ENCODE peak calls at places on chromosomes 16 and 17, in five cellular contexts. One of them, this sample, is unnamed.

GRCh38 chr16:66054095-66054494 is 312.4 kb upstream of the CDH5 start:
- DNase-seq in upper lobe of right lung: no peak
- DNase-seq in psoas muscle: no peak
- DNase-seq in Peyer's patch: no peak
- DNase-seq in tibial artery: no peak
- DNase-seq in this sample: no peak

GRCh38 chr17:78137392-78138203 is 7.0 kb downstream of the TMC8 start:
- DNase-seq in upper lobe of right lung: no peak
- DNase-seq in psoas muscle: no peak
- DNase-seq in tibial artery: no peak
- DNase-seq in Peyer's patch: no peak
- DNase-seq in this sample: peak; percentile 66

GRCh38 chr17:73901661-73902415 is 257.6 kb upstream of the SDK2 start:
- DNase-seq in psoas muscle: peak; percentile 58
- DNase-seq in tibial artery: no peak
- DNase-seq in upper lobe of right lung: peak; percentile 82
- DNase-seq in Peyer's patch: peak; percentile 74
- DNase-seq in this sample: no peak

GRCh38 chr17:57899822-57900221 is 50.0 kb upstream of the MRPS23 start:
- DNase-seq in tibial artery: no peak
- DNase-seq in upper lobe of right lung: peak; percentile 81
- DNase-seq in Peyer's patch: peak; percentile 76
- DNase-seq in psoas muscle: peak; percentile 72
- DNase-seq in this sample: no peak

GRCh38 chr16:86676216-86676800 is 98.0 kb downstream of the FOXL1 start:
- DNase-seq in upper lobe of right lung: no peak
- DNase-seq in psoas muscle: no peak
- DNase-seq in Peyer's patch: no peak
- DNase-seq in tibial artery: no peak
- DNase-seq in this sample: no peak

GRCh38 chr16:59729613-59730012 is 995.5 kb upstream of the GOT2 start:
- DNase-seq in tibial artery: no peak
- DNase-seq in Peyer's patch: no peak
- DNase-seq in psoas muscle: no peak
- DNase-seq in upper lobe of right lung: no peak
- DNase-seq in this sample: no peak

GRCh38 chr17:38994026-38994425 is 26.8 kb upstream of the FBXO47 start:
- DNase-seq in upper lobe of right lung: no peak
- DNase-seq in psoas muscle: no peak
- DNase-seq in tibial artery: no peak
- DNase-seq in Peyer's patch: no peak
- DNase-seq in this sample: no peak

GRCh38 chr16:86751081-86752030 is 173.0 kb downstream of the FOXL1 start:
- DNase-seq in upper lobe of right lung: no peak
- DNase-seq in tibial artery: peak; percentile 78
- DNase-seq in psoas muscle: no peak
- DNase-seq in Peyer's patch: peak; percentile 37
- DNase-seq in this sample: no peak

GRCh38 chr17:77723909-77724875 is 234.3 kb upstream of the TNRC6C start:
- DNase-seq in upper lobe of right lung: no peak
- DNase-seq in psoas muscle: no peak
- DNase-seq in tibial artery: no peak
- DNase-seq in Peyer's patch: no peak
- DNase-seq in this sample: no peak

GRCh38 chr16:84110527-84110926 is 6.2 kb downstream of the MBTPS1 start:
- DNase-seq in psoas muscle: no peak
- DNase-seq in Peyer's patch: no peak
- DNase-seq in tibial artery: no peak
- DNase-seq in upper lobe of right lung: no peak
- DNase-seq in this sample: no peak

GRCh38 chr17:32958418-32958817 is 30.5 kb downstream of the TMEM98 start:
- DNase-seq in upper lobe of right lung: no peak
- DNase-seq in psoas muscle: no peak
- DNase-seq in Peyer's patch: no peak
- DNase-seq in tibial artery: no peak
- DNase-seq in this sample: no peak

GRCh38 chr17:62891659-62892058 is 74.4 kb upstream of the TANC2 start:
- DNase-seq in psoas muscle: no peak
- DNase-seq in tibial artery: no peak
- DNase-seq in upper lobe of right lung: no peak
- DNase-seq in Peyer's patch: no peak
- DNase-seq in this sample: no peak

GRCh38 chr16:87736003-87736382 is 29.8 kb downstream of the KLHDC4 start:
- DNase-seq in upper lobe of right lung: no peak
- DNase-seq in tibial artery: no peak
- DNase-seq in Peyer's patch: no peak
- DNase-seq in psoas muscle: no peak
- DNase-seq in this sample: no peak

GRCh38 chr17:53032861-53033271 is 789.9 kb upstream of the KIF2B start:
- DNase-seq in psoas muscle: no peak
- DNase-seq in upper lobe of right lung: no peak
- DNase-seq in tibial artery: no peak
- DNase-seq in Peyer's patch: no peak
- DNase-seq in this sample: no peak

DNA sequence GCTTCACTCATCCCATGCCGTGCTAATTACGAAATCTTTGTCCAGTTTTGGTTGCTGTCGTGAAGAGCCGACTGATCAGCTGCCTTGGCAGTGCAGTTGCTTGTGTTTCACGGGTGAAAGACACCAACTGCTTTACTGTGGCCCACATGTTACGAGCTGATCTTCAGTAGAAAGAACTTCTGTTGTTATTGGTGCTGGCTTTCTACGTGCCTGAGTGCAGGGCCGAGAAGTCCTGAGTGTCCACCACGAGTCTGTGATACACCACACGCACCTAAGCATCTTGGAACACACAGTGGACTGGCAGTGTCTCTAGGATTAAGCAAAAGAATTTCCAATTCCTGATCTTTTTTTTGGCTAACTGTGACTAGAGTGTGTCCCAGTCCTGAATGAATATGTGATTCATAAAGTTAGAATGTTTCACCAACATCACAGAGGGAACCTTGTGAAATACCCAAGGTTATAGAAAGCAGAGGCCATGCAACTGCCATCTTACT is 70.4 kb upstream of the CLEC18A start:
- DNase-seq in upper lobe of right lung: no peak
- DNase-seq in tibial artery: no peak
- DNase-seq in psoas muscle: no peak
- DNase-seq in Peyer's patch: no peak
- DNase-seq in this sample: no peak
- H3K4me3 ChIP-seq in upper lobe of right lung: no peak overlapping the region
- H3K4me3 ChIP-seq in tibial artery: no peak overlapping the region
- H3K4me3 ChIP-seq in psoas muscle: no peak overlapping the region
- H3K4me3 ChIP-seq in Peyer's patch: no peak overlapping the region
- H3K4me3 ChIP-seq in this sample: no peak overlapping the region

DNA sequence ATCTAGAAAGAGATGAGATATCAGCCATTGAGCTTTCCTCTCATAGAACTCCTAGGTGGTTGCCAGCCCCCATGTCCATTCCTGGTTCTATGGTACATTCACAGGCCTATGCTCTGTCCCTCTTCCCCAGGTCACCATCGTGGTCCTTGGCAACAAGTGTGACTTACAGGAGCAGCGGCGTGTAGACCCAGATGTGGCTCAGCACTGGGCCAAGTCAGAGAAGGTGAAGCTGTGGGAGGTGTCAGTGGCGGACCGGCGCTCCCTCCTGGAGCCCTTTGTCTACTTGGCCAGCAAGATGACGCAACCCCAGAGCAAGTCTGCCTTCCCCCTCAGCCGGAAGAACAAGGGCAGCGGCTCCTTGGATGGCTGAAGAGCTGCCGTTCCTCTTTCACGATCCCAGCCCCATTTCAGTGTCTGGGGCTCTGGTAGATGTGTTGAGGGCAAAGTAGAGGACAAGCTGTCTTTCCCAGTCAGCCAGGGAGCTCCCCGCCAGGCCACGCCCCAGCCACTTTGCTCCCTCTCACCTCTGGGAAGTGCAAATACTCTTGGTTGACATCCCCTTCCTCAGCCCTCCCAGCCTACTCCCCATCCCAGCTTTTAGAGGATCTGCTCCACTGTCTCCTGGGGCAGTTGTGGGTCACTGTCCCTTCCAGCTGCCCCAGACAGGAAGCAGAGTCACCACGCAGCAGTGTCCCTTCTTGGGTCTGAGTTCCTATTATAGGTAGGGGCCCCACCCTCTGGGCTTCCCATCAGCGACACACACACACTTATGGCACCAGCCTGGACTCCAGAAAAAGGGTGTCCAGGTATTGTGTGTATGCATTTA is 3.8 kb downstream of the NKIRAS2 start:
- DNase-seq in psoas muscle: no peak
- DNase-seq in upper lobe of right lung: peak; percentile 85
- DNase-seq in Peyer's patch: no peak
- DNase-seq in tibial artery: peak; percentile 72
- DNase-seq in this sample: no peak
- H3K27ac ChIP-seq in psoas muscle: peak overlapping the region; percentile 65
- H3K27ac ChIP-seq in upper lobe of right lung: peak overlapping the region; percentile 68
- H3K27ac ChIP-seq in Peyer's patch: peak overlapping the region; percentile 58
- H3K27ac ChIP-seq in tibial artery: no peak overlapping the region
- H3K27ac ChIP-seq in this sample: no peak overlapping the region

DNA sequence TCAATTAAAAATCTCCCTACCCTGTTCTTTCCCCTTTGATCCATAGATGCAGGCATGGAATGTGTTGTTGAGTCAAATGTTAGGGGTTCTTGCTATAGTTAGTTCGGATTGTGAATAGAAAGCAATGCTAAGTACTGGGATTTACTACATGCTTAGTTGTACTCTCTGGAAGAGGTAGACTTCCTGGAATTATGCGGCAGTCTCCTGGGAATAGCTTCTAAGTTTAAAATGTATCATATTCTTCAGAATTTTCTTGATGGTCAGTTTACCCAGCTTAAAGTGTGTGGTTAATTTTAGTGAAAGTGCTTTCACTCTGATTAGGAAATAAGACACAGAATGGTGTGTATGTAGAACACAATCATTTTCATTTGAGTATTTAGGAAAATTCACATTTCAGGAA is 3.5 kb downstream of the CLTC start:
- DNase-seq in upper lobe of right lung: no peak
- DNase-seq in tibial artery: no peak
- DNase-seq in psoas muscle: no peak
- DNase-seq in Peyer's patch: no peak
- DNase-seq in this sample: no peak
- H3K4me3 ChIP-seq in upper lobe of right lung: no peak overlapping the region
- H3K4me3 ChIP-seq in tibial artery: no peak overlapping the region
- H3K4me3 ChIP-seq in psoas muscle: peak overlapping the region; percentile 85
- H3K4me3 ChIP-seq in Peyer's patch: peak overlapping the region; percentile 14
- H3K4me3 ChIP-seq in this sample: peak overlapping the region; percentile 92

GRCh38 chr16:88975511-88976061 is 1.4 kb downstream of the CBFA2T3 start:
- DNase-seq in psoas muscle: peak; percentile 51
- DNase-seq in upper lobe of right lung: no peak
- DNase-seq in tibial artery: no peak
- DNase-seq in Peyer's patch: no peak
- DNase-seq in this sample: no peak
- H3K27ac ChIP-seq in psoas muscle: no peak overlapping the region
- H3K27ac ChIP-seq in upper lobe of right lung: no peak overlapping the region
- H3K27ac ChIP-seq in tibial artery: no peak overlapping the region
- H3K27ac ChIP-seq in Peyer's patch: no peak overlapping the region
- H3K27ac ChIP-seq in this sample: no peak overlapping the region

GRCh38 chr16:82395212-82395611 is 225.2 kb upstream of the MPHOSPH6 start:
- DNase-seq in psoas muscle: no peak
- DNase-seq in upper lobe of right lung: no peak
- DNase-seq in Peyer's patch: no peak
- DNase-seq in tibial artery: no peak
- DNase-seq in this sample: no peak
- H3K4me3 ChIP-seq in psoas muscle: no peak overlapping the region
- H3K4me3 ChIP-seq in upper lobe of right lung: no peak overlapping the region
- H3K4me3 ChIP-seq in Peyer's patch: no peak overlapping the region
- H3K4me3 ChIP-seq in tibial artery: no peak overlapping the region
- H3K4me3 ChIP-seq in this sample: no peak overlapping the region

GRCh38 chr16:14366447-14366846 is 263.6 kb downstream of the PARN start:
- DNase-seq in tibial artery: no peak
- DNase-seq in psoas muscle: no peak
- DNase-seq in upper lobe of right lung: no peak
- DNase-seq in Peyer's patch: no peak
- DNase-seq in this sample: no peak
- H3K27ac ChIP-seq in tibial artery: no peak overlapping the region
- H3K27ac ChIP-seq in psoas muscle: no peak overlapping the region
- H3K27ac ChIP-seq in upper lobe of right lung: no peak overlapping the region
- H3K27ac ChIP-seq in Peyer's patch: no peak overlapping the region
- H3K27ac ChIP-seq in this sample: no peak overlapping the region

DNA sequence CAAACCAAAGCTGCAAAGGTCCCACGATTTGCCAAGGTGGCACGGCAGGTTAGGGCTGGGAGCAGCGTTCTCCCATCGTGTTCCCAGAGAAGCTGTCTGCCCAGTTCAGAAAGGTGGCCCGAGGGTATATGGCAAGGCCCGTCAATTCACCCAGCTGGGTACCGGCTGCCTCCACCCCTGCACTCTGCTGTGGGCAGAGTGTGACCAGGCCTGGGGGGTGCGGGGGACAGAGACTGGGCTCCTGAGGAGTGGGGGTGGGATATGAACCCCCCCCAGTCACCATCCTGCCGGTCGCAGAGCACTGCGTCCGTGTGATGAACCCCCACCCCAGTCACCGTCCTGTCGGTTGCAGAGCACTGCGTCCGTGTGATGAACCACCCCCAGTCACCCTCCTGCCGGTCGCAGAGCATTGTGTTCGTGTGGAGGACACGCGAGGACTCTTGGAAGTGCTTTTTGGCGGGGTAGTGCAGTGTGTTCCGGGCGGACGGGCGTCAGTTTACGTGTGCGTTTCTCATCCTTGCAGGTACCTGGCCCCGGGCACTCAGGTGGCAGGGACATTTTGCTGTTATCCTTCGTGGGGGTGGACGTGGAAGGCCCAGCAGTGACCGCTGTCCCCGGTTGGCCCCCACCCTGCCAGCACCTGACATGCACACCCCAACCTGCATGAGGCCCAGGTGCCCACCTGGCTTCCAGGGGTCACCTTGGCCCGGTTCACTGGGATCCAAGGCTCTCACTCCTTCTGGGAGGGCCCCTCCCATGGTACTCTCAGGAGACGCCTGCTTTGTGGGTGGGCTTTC is 2.7 kb upstream of the FASN start:
- DNase-seq in tibial artery: no peak
- DNase-seq in Peyer's patch: no peak
- DNase-seq in upper lobe of right lung: no peak
- DNase-seq in psoas muscle: no peak
- DNase-seq in this sample: no peak
- H3K4me3 ChIP-seq in tibial artery: no peak overlapping the region
- H3K4me3 ChIP-seq in Peyer's patch: no peak overlapping the region
- H3K4me3 ChIP-seq in upper lobe of right lung: no peak overlapping the region
- H3K4me3 ChIP-seq in psoas muscle: no peak overlapping the region
- H3K4me3 ChIP-seq in this sample: no peak overlapping the region

GRCh38 chr16:85567101-85567866 is 45.8 kb upstream of the GSE1 start:
- DNase-seq in psoas muscle: no peak
- DNase-seq in tibial artery: no peak
- DNase-seq in Peyer's patch: peak; percentile 86
- DNase-seq in upper lobe of right lung: no peak
- DNase-seq in this sample: no peak

GRCh38 chr16:85565340-85565739 is 47.8 kb upstream of the GSE1 start:
- DNase-seq in upper lobe of right lung: no peak
- DNase-seq in tibial artery: no peak
- DNase-seq in Peyer's patch: no peak
- DNase-seq in psoas muscle: no peak
- DNase-seq in this sample: no peak

GRCh38 chr16:85564277-85565051 is 48.7 kb upstream of the GSE1 start:
- DNase-seq in psoas muscle: peak; percentile 87
- DNase-seq in tibial artery: no peak
- DNase-seq in upper lobe of right lung: peak; percentile 79
- DNase-seq in Peyer's patch: no peak
- DNase-seq in this sample: no peak

GRCh38 chr16:85566502-85567100 is 46.5 kb upstream of the GSE1 start:
- DNase-seq in Peyer's patch: no peak
- DNase-seq in upper lobe of right lung: no peak
- DNase-seq in tibial artery: no peak
- DNase-seq in psoas muscle: no peak
- DNase-seq in this sample: no peak

GRCh38 chr16:85565796-85566501 is 47.2 kb upstream of the GSE1 start:
- DNase-seq in upper lobe of right lung: no peak
- DNase-seq in tibial artery: no peak
- DNase-seq in psoas muscle: no peak
- DNase-seq in Peyer's patch: no peak
- DNase-seq in this sample: no peak
- H3K27ac ChIP-seq in upper lobe of right lung: no peak overlapping the region
- H3K27ac ChIP-seq in tibial artery: no peak overlapping the region
- H3K27ac ChIP-seq in psoas muscle: no peak overlapping the region
- H3K27ac ChIP-seq in Peyer's patch: peak overlapping the region; percentile 83
- H3K27ac ChIP-seq in this sample: no peak overlapping the region

This sample was measured in CD4-positive, CD25-positive, alpha-beta regulatory T cell.